ENCODE peak calls at places on chromosomes 3 and 15, in nine cellular contexts. H is cardiac muscle cell, V is mammary epithelial cell, W is Panc1, F is pancreas, I is IMR-90, G is lower lobe of right lung, U is Peyer's patch, B is left ventricle myocardium inferior. J is an unnamed sample.

GRCh38 chr3:31567036-31567435 is 34.3 kb downstream of the STT3B start:
- DNase-seq in I (no peak), F (no peak), H (peak), V (no peak), U (peak), W (no peak), G (no peak), B (no peak), J (no peak)

GRCh38 chr15:42159381-42160015 is 3.1 kb upstream of the PLA2G4F start:
- DNase-seq in B (peak), V (no peak), W (no peak), F (no peak), I (no peak), H (peak), G (peak), U (no peak), J (no peak)

GRCh38 chr3:4953119-4953518 is 26.1 kb upstream of the BHLHE40 start:
- DNase-seq in G (no peak), U (no peak), F (no peak), H (no peak), V (peak), W (no peak), B (no peak), I (no peak), J (no peak)

GRCh38 chr3:192010490-192010889 is 549.5 kb downstream of the PYDC2 start:
- DNase-seq in U (no peak), F (no peak), W (no peak), H (no peak), G (no peak), B (no peak), V (no peak), I (no peak), J (no peak)

GRCh38 chr15:41238100-41238499 is 7.0 kb downstream of the CHP1 start:
- DNase-seq in B (no peak), H (no peak), G (no peak), V (no peak), U (no peak), F (no peak), I (no peak), W (no peak), J (no peak)

GRCh38 chr3:129573493-129573892 is 30.5 kb downstream of the H1-8 start:
- DNase-seq in I (no peak), U (no peak), B (no peak), G (no peak), H (no peak), W (no peak), V (no peak), F (no peak), J (no peak)

GRCh38 chr3:170098753-170099152 is 61.0 kb downstream of the GPR160 start:
- DNase-seq in V (peak), F (no peak), I (peak), B (no peak), W (no peak), G (no peak), U (no peak), H (no peak), J (no peak)

GRCh38 chr3:182792901-182793662 is at the start of gene ATP11B:
- DNase-seq in I (peak), B (peak), G (peak), H (peak), F (peak), U (peak), W (peak), V (peak), J (peak)

GRCh38 chr3:14278799-14279705 is 100.4 kb downstream of the LSM3 start:
- DNase-seq in B (no peak), F (no peak), H (no peak), U (no peak), I (no peak), W (no peak), G (no peak), V (no peak), J (no peak)
- H3K4me3 ChIP-seq in B (no peak), F (no peak), H (no peak), U (no peak), I (no peak), W (no peak), G (no peak), V (no peak), J (no peak)

DNA sequence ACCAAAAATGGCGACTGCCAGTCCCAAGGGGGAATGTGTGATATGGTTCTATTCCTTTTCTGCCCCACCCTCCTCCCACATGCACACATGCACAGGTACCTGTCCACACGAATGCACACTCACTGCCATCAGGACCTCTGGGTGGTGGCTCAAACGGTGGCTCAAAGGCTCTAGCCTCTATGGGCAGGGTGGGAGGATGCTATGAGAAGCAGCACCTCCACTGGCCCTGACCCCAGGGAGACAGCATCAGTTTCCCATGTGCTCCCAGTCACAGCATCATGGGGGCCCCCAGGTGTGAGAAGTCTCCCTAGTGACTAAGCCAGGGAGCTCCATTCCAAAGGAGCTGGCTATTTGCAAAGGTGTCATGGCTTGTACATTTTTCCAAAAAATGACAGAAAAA is 15.9 kb downstream of the SEMA3G start:
- DNase-seq in W (no peak), I (no peak), F (no peak), G (no peak), U (no peak), H (no peak), B (no peak), V (no peak), J (no peak)
- TF ChIP-seq CTCF in W (no peak), I (no peak), F (no peak), G (no peak), U (no peak), H (no peak), B (no peak), V (no peak), J (no peak)

GRCh38 chr15:62749036-62749435 is 293.5 kb upstream of the TPM1 start:
- DNase-seq in I (no peak), W (no peak), V (no peak), G (no peak), H (no peak), F (no peak), B (no peak), U (no peak), J (no peak)
- H3K27ac ChIP-seq in I (no peak), W (no peak), V (no peak), G (no peak), H (no peak), F (no peak), B (no peak), U (no peak), J (no peak)

GRCh38 chr15:59191855-59192237 is 14.8 kb upstream of the LDHAL6B start:
- DNase-seq in U (no peak), H (no peak), W (no peak), I (peak), F (no peak), B (no peak), V (peak), G (no peak), J (peak)
- H3K4me3 ChIP-seq in U (no peak), H (no peak), W (no peak), I (no peak), F (no peak), B (no peak), V (no peak), G (no peak), J (peak)

DNA sequence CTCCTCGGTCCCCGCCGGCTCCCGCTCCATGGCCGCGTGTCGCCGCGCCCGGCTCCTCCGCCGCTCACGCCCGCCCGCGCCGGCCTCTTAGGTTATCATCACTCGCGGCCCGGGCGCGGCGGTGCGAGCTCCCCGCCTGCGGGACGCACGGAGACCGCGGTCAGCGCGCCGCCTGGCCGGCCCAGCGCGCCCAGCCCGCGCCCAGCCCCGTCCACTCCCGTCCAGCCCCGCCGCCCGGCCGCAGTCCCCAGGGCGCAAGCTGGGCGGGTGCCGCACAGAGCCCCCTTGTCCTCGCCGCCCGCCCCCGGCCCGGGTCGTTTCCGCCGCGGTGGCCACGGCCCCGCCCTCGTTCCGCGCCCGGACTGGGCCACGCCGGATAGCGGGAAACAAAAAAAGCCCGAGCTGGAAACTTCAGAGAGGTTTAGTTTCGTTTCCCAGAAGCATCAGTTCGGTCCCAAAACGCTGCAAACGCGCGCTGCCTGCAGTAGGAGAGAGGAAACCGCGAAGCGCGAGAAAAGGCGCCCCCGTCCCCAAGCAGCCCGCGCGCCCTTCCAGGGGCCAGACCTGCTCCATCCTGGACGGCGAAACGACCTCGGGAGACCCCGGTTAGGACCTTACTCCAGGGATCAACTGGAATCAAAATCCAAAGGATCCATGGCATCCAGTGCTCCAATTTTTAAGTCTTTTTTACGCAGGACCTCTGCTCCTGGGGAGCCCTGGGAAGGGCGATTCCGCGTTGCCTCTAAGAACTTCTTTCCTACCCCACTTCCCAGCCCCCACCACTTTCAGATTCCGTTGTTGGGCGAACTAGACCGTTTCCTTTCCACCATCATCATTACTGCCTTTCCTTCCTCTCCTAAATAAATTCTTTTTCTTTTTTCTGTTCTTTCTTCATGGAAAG is at the start of gene ATP10A:
- DNase-seq in H (peak), F (no peak), B (peak), W (no peak), I (peak), G (peak), V (no peak), U (no peak), J (peak)
- TF ChIP-seq CTCF in H (no peak), F (no peak), B (no peak), W (no peak), I (no peak), G (no peak), V (no peak), U (no peak), J (no peak)

GRCh38 chr3:3341496-3341895 is 162.0 kb upstream of the CRBN start:
- DNase-seq in F (no peak), G (no peak), I (no peak), H (no peak), W (no peak), V (no peak), U (no peak), B (no peak), J (no peak)

DNA sequence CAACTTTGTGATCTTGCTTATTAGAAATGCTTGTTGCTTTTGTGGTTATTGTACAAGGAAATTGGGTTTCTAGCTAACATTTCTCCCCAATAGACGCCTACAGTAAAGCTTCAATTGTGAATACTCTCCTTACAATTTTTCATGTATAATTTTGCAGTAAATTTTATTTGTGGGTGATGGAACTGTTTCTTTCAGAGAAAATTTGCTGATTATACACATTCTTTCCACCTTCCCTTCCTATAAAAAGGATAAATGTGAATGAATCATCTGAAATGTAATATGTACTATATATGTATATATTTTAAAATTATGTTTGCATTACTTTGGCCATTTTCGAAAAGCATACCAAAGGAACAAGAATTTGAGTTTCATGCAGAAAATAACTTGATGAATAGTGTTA is 162.7 kb upstream of the CRBN start:
- DNase-seq in V (no peak), F (no peak), H (no peak), U (no peak), W (no peak), B (no peak), I (no peak), G (no peak), J (no peak)
- H3K27ac ChIP-seq in V (no peak), F (no peak), H (no peak), U (no peak), W (no peak), B (no peak), I (no peak), G (no peak), J (no peak)